ENCODE peak calls at places on chromosomes 1 and 21, in five cellular contexts. C is right lobe of liver, E is prostate gland, I is uterus, D is ovary. L is an unnamed sample.

GRCh38 chr1:23899070-23899469 is 14.1 kb downstream of the CNR2 start:
- DNase-seq in C (no peak), E (no peak), I (no peak), D (no peak), L (no peak)

GRCh38 chr1:227343727-227344551 is 25.6 kb upstream of the CDC42BPA start:
- DNase-seq in C (no peak), E (no peak), I (no peak), D (no peak), L (no peak)

GRCh38 chr21:36022704-36023103 is 37.6 kb downstream of the SETD4 start:
- DNase-seq in C (no peak), E (no peak), I (no peak), D (no peak), L (no peak)

GRCh38 chr21:45640888-45641479 is 2.5 kb upstream of the PCBP3 start:
- DNase-seq in C (peak; percentile 53), E (no peak), I (no peak), D (peak; percentile 68), L (no peak)

GRCh38 chr1:220386494-220387195 is 114.4 kb upstream of the RAB3GAP2 start:
- DNase-seq in C (no peak), E (no peak), I (no peak), D (no peak), L (no peak)

GRCh38 chr1:32767156-32767555 is 50.0 kb downstream of the YARS1 start:
- DNase-seq in C (no peak), E (peak; percentile 51), I (no peak), D (peak; percentile 24), L (no peak)

GRCh38 chr1:201166964-201167624 is 12.8 kb upstream of the TMEM9 start:
- DNase-seq in C (no peak), E (no peak), I (no peak), D (no peak), L (peak; percentile 71)

GRCh38 chr1:210332719-210333398 is 4.2 kb downstream of the HHAT start:
- DNase-seq in C (no peak), E (no peak), I (no peak), D (no peak), L (no peak)

GRCh38 chr1:58592521-58593134 is 15.6 kb upstream of the TACSTD2 start:
- DNase-seq in C (peak; percentile 76), E (peak; percentile 63), I (peak; percentile 66), D (peak; percentile 66), L (peak; percentile 93)

GRCh38 chr21:36555199-36555598 is 75.3 kb upstream of the CLDN14 start:
- DNase-seq in C (no peak), E (no peak), I (peak; percentile 41), D (peak; percentile 56), L (no peak)

GRCh38 chr21:42236014-42236413 is 17.1 kb downstream of the ABCG1 start:
- DNase-seq in C (no peak), E (no peak), I (no peak), D (peak; percentile 43), L (peak; percentile 62)
- H3K4me3 ChIP-seq in C (no peak overlapping the region), E (no peak overlapping the region), I (no peak overlapping the region), D (no peak overlapping the region), L (no peak overlapping the region)

GRCh38 chr1:3571263-3571662 is 40.0 kb downstream of the MEGF6 start:
- DNase-seq in C (no peak), E (no peak), I (no peak), D (no peak), L (no peak)
- TF ChIP-seq POLR2A in C (no peak), E (no peak), I (no peak), D (no peak), L (no peak)

GRCh38 chr1:6460349-6461236 is 5.4 kb downstream of the TNFRSF25 start:
- DNase-seq in C (no peak), E (no peak), I (no peak), D (no peak), L (no peak)
- H3K4me3 ChIP-seq in C (no peak overlapping the region), E (no peak overlapping the region), I (no peak overlapping the region), D (no peak overlapping the region), L (no peak overlapping the region)

GRCh38 chr1:203306089-203306969 is 1.0 kb downstream of the BTG2 start:
- DNase-seq in C (peak; percentile 69), E (peak; percentile 98), I (peak; percentile 76), D (peak; percentile 81), L (peak; percentile 89)

GRCh38 chr1:203306970-203307541 is 1.7 kb downstream of the BTG2 start:
- DNase-seq in C (peak; percentile 43), E (no peak), I (no peak), D (peak; percentile 69), L (peak; percentile 63)

GRCh38 chr1:203309115-203309429 is 3.8 kb downstream of the BTG2 start:
- DNase-seq in C (no peak), E (no peak), I (no peak), D (no peak), L (no peak)

GRCh38 chr1:203307690-203308126 is 2.4 kb downstream of the BTG2 start:
- DNase-seq in C (no peak), E (no peak), I (no peak), D (no peak), L (peak; percentile 27)

GRCh38 chr1:203308205-203309114 is 3.1 kb downstream of the BTG2 start:
- DNase-seq in C (no peak), E (no peak), I (no peak), D (no peak), L (peak; percentile 64)
- TF ChIP-seq POLR2A in C (no peak), E (no peak), I (no peak), D (peak; percentile 29), L (peak; percentile 61)

GRCh38 chr1:175207971-175208370 is 15.4 kb upstream of the KIAA0040 start:
- DNase-seq in C (no peak), E (no peak), I (no peak), D (no peak), L (no peak)

GRCh38 chr1:175209493-175209921 is 16.9 kb upstream of the KIAA0040 start:
- DNase-seq in C (no peak), E (no peak), I (no peak), D (no peak), L (no peak)

GRCh38 chr1:175210744-175211143 is 18.2 kb upstream of the KIAA0040 start:
- DNase-seq in C (no peak), E (no peak), I (no peak), D (no peak), L (no peak)

GRCh38 chr1:175206687-175207086 is 14.1 kb upstream of the KIAA0040 start:
- DNase-seq in C (no peak), E (no peak), I (no peak), D (no peak), L (no peak)

GRCh38 chr1:175208773-175209492 is 16.4 kb upstream of the KIAA0040 start:
- DNase-seq in C (peak; percentile 42), E (no peak), I (no peak), D (no peak), L (no peak)
- H3K4me3 ChIP-seq in C (no peak overlapping the region), E (no peak overlapping the region), I (no peak overlapping the region), D (no peak overlapping the region), L (no peak overlapping the region)

GRCh38 chr1:27623327-27624212 is 11.4 kb downstream of the FGR start:
- DNase-seq in C (no peak), E (no peak), I (no peak), D (no peak), L (no peak)
- TF ChIP-seq POLR2A in C (no peak), E (no peak), I (no peak), D (no peak), L (no peak)

DNA sequence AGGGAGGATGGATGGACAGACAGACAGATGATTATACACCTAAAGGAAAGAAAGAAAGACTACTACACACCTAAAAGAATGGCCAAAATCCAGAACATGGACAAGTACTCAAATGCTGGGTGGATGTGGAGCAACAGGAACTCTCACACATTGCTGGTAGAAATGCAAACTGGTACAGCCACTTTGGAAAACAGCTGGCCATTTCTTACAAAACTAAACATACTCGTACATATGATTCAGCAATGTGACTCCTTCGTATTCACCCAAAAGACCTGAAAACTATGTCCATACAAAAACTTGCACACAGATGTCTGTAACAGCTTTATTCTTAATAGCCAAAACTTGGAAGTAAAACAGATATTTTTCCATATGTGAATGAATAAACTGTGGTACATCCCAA is 51.3 kb downstream of the PRPF38A start:
- DNase-seq in C (no peak), E (no peak), I (no peak), D (no peak), L (no peak)
- H3K4me3 ChIP-seq in C (no peak overlapping the region), E (no peak overlapping the region), I (no peak overlapping the region), D (no peak overlapping the region), L (no peak overlapping the region)

DNA sequence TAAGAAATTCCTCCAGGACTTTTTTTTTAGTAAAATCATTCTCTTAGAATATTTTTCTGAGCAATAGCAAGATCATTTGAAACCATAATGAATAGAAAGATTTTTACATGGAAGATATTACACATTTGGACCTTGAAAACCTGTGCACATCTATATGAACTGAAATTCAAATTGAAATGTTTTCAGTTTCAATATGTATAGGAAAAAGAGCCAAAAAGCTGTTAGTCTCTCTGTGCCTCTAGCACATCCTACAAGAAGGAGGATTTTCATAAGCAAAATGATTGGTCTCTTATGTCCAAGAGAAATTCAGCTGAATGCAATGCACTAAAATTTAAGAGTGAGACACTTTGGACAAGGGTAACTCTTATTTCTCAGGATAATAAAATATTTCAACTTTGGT is 8.2 kb downstream of the HMCN1 start:
- DNase-seq in C (no peak), E (no peak), I (no peak), D (no peak), L (no peak)
- TF ChIP-seq POLR2A in C (no peak), E (no peak), I (no peak), D (no peak), L (no peak)

GRCh38 chr1:45488978-45489377 is 2.0 kb downstream of the TESK2 start:
- DNase-seq in C (no peak), E (no peak), I (no peak), D (no peak), L (no peak)
- H3K4me3 ChIP-seq in C (no peak overlapping the region), E (peak overlapping the region; percentile 99), I (no peak overlapping the region), D (no peak overlapping the region), L (no peak overlapping the region)